ENCODE peak calls at places on chromosome 20, in four cellular contexts. H is uterus, U is esophagus squamous epithelium, Q is kidney epithelial cell. I is an unnamed sample.

GRCh38 chr20:52812231-52812847 is 159.8 kb upstream of the TSHZ2 start:
- DNase-seq in Q (no peak), H (no peak), U (no peak), I (no peak)

GRCh38 chr20:40776702-40777457 is 87.8 kb upstream of the MAFB start:
- DNase-seq in U (no peak), Q (no peak), H (no peak), I (no peak)

GRCh38 chr20:63328026-63328700 is 33.0 kb downstream of the CHRNA4 start:
- DNase-seq in H (no peak), Q (no peak), U (no peak), I (no peak)

GRCh38 chr20:41232971-41233926 is 84.3 kb downstream of the ZHX3 start:
- DNase-seq in Q (peak; percentile 73), U (no peak), H (no peak), I (no peak)

GRCh38 chr20:45229264-45230056 is 8.3 kb downstream of the SEMG2 start:
- DNase-seq in U (no peak), Q (no peak), H (no peak), I (peak; percentile 38)

GRCh38 chr20:19699132-19699971 is 58.7 kb upstream of the RIN2 start:
- DNase-seq in H (no peak), U (no peak), Q (peak; percentile 21), I (no peak)

GRCh38 chr20:5481872-5482271 is 165.1 kb upstream of the PROKR2 start:
- DNase-seq in U (no peak), Q (no peak), H (no peak), I (no peak)

GRCh38 chr20:49768204-49769124 is 44.2 kb upstream of the SLC9A8 start:
- DNase-seq in U (no peak), H (peak; percentile 60), Q (peak; percentile 89), I (no peak)

GRCh38 chr20:38885357-38885756 is 40.9 kb upstream of the FAM83D start:
- DNase-seq in U (no peak), H (no peak), Q (no peak), I (no peak)

GRCh38 chr20:1224205-1224604 is 1.6 kb upstream of the RAD21L1 start:
- DNase-seq in H (no peak), Q (no peak), U (no peak), I (no peak)

GRCh38 chr20:39298566-39299501 is 336.7 kb downstream of the DHX35 start:
- DNase-seq in Q (no peak), U (no peak), H (no peak), I (no peak)

GRCh38 chr20:22507240-22507961 is 77.0 kb downstream of the FOXA2 start:
- DNase-seq in Q (no peak), H (no peak), U (no peak), I (no peak)

GRCh38 chr20:5150226-5151076 is 23.6 kb downstream of the CDS2 start:
- DNase-seq in U (no peak), Q (no peak), H (no peak), I (no peak)

GRCh38 chr20:10329387-10330005 is 104.5 kb downstream of the MKKS start:
- DNase-seq in H (no peak), Q (no peak), U (no peak), I (no peak)

GRCh38 chr20:62850333-62850974 is 11.2 kb downstream of the TCFL5 start:
- DNase-seq in Q (no peak), U (no peak), H (no peak), I (no peak)

GRCh38 chr20:62924567-62925419 is 1.5 kb downstream of the DIDO1 start:
- DNase-seq in U (no peak), H (no peak), Q (no peak), I (no peak)

GRCh38 chr20:21393142-21393541 is 4.2 kb downstream of the NKX2-4 start:
- DNase-seq in Q (no peak), H (no peak), U (no peak), I (no peak)

GRCh38 chr20:48999890-49000870 is 45.9 kb upstream of the CSE1L start:
- DNase-seq in Q (no peak), H (no peak), U (no peak), I (no peak)

GRCh38 chr20:50519036-50519780 is 9.0 kb downstream of the PTPN1 start:
- DNase-seq in U (no peak), H (no peak), Q (no peak), I (no peak)

GRCh38 chr20:37932919-37933318 is 30.0 kb downstream of the VSTM2L start:
- DNase-seq in U (no peak), Q (no peak), H (no peak), I (no peak)

GRCh38 chr20:38751360-38751976 is 3.2 kb downstream of the ACTR5 start:
- DNase-seq in H (no peak), Q (no peak), U (no peak), I (no peak)

GRCh38 chr20:13494019-13494418 is 144.7 kb downstream of the TASP1 start:
- DNase-seq in U (no peak), H (no peak), Q (no peak), I (no peak)

GRCh38 chr20:48791666-48792071 is 36.1 kb downstream of the PREX1 start:
- DNase-seq in Q (no peak), U (no peak), H (no peak), I (no peak)

GRCh38 chr20:3681931-3682820 is at the start of gene ADAM33:
- DNase-seq in U (no peak), H (peak; percentile 84), Q (no peak), I (no peak)

GRCh38 chr20:5788385-5788895 is 38.2 kb downstream of the SHLD1 start:
- DNase-seq in U (peak; percentile 40), H (peak; percentile 55), Q (peak; percentile 56), I (peak; percentile 81)

GRCh38 chr20:48357714-48358113 is 470.1 kb downstream of the PREX1 start:
- DNase-seq in H (no peak), Q (no peak), U (no peak), I (no peak)

GRCh38 chr20:35472209-35472608 is 16.8 kb downstream of the CEP250 start:
- DNase-seq in Q (no peak), U (no peak), H (no peak), I (no peak)
- H3K36me3 ChIP-seq in Q (peaks cover 6% of the 10 kb centered on the region), U (peaks cover 99% of the 10 kb centered on the region), H (no peaks in the 10 kb centered on the region), I (peaks cover 77% of the 10 kb centered on the region)

GRCh38 chr20:36927704-36928103 is 23.8 kb downstream of the SAMHD1 start:
- DNase-seq in Q (no peak), H (no peak), U (no peak), I (no peak)

GRCh38 chr20:36926653-36927200 is 24.8 kb downstream of the SAMHD1 start:
- DNase-seq in U (no peak), H (no peak), Q (no peak), I (no peak)

GRCh38 chr20:36929290-36929689 is 22.2 kb downstream of the SAMHD1 start:
- DNase-seq in Q (no peak), U (no peak), H (no peak), I (no peak)

GRCh38 chr20:36924167-36925045 is 27.1 kb downstream of the SAMHD1 start:
- DNase-seq in H (no peak), Q (no peak), U (no peak), I (no peak)

DNA sequence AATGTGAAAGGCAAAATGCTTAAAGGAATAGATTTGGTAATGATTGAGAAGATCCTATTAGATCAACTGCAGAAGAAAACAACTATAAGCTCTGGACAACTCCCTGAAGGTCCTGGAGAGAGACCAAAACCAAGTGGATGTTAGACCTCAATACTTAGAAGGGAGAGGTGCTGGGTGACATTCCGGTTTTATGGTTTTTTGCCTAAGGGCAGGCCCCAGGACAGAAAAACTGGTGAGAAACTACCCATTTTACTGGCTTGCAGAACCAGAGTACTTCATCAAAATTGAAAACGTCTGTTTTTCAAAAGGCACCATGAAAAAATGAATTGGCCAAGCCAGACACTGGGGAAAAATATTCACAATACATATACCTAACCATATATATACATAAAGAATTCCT is 26.3 kb downstream of the SAMHD1 start:
- DNase-seq in Q (no peak), U (no peak), H (no peak), I (no peak)
- H3K36me3 ChIP-seq in Q (no peaks in the 10 kb centered on the region), U (peaks cover 100% of the 10 kb centered on the region), H (no peaks in the 10 kb centered on the region), I (peaks cover 23% of the 10 kb centered on the region)

DNA sequence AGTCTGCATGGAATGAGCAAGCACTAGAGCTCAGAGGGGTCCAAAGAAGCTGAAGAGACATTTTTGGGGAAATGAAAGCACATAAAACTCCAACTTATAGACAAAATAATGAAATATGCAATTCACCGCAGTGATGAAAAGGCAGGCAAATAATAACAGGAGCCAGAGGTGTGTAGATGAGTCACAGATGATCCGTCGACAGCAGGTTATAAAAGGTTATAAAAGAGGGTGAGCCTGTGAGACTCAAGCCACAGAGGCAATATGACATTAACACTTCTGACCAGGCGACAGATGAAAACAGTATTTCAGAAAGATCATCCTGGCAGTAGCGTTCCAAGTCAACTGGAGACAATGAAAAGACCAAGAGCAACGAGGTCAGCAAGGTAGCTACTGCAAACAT is 35.8 kb upstream of the ANKRD60 start:
- DNase-seq in U (no peak), H (no peak), Q (no peak), I (no peak)
- H3K36me3 ChIP-seq in U (peaks cover 72% of the 10 kb centered on the region), H (no peaks in the 10 kb centered on the region), Q (peaks cover 2% of the 10 kb centered on the region), I (no peaks in the 10 kb centered on the region)

GRCh38 chr20:31560094-31560899 is 44.8 kb upstream of the ID1 start:
- DNase-seq in U (peak; percentile 17), Q (no peak), H (peak; percentile 64), I (peak; percentile 71)
- H3K36me3 ChIP-seq in U (peaks cover 77% of the 10 kb centered on the region), Q (peaks cover 2% of the 10 kb centered on the region), H (no peaks in the 10 kb centered on the region), I (peaks cover 59% of the 10 kb centered on the region)

GRCh38 chr20:58678806-58679205 is 13.8 kb upstream of the NPEPL1 start:
- DNase-seq in U (no peak), H (no peak), Q (no peak), I (no peak)

GRCh38 chr20:58676161-58676560 is 16.4 kb upstream of the NPEPL1 start:
- DNase-seq in H (no peak), U (no peak), Q (no peak), I (no peak)

GRCh38 chr20:58675641-58676040 is 17.0 kb upstream of the NPEPL1 start:
- DNase-seq in U (no peak), Q (no peak), H (no peak), I (no peak)

GRCh38 chr20:58677808-58678207 is 14.8 kb upstream of the NPEPL1 start:
- DNase-seq in Q (no peak), U (no peak), H (no peak), I (no peak)

DNA sequence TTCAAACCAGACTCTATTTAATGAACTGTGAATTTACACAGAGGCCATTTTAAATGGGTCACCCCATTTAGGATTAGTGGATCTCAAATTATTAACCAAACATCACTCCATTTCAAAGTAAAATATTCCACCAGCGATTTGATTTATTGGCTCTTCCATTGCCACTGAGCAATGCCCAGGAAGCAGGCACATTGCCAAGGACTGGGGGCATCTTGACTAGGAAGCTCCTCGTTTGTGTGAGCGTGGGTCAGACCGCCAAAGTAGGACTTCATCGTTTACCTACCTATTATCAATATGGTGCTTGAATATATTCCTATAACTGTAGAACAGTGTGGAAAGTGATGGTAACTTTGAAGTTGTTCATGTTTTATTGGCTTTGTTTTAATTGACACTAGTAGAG is 15.4 kb upstream of the NPEPL1 start:
- DNase-seq in U (no peak), H (no peak), Q (no peak), I (no peak)
- H3K36me3 ChIP-seq in U (peaks cover 89% of the 10 kb centered on the region), H (no peaks in the 10 kb centered on the region), Q (no peaks in the 10 kb centered on the region), I (peaks cover 39% of the 10 kb centered on the region)

GRCh38 chr20:25437153-25437581 is 29.7 kb downstream of the GINS1 start:
- DNase-seq in U (no peak), Q (no peak), H (no peak), I (no peak)
- H3K36me3 ChIP-seq in U (no peaks in the 10 kb centered on the region), Q (no peaks in the 10 kb centered on the region), H (no peaks in the 10 kb centered on the region), I (peaks cover 55% of the 10 kb centered on the region)

GRCh38 chr20:58998656-58999055 is 8.4 kb downstream of the CTSZ start:
- DNase-seq in Q (no peak), H (no peak), U (no peak), I (no peak)
- H3K36me3 ChIP-seq in Q (peaks cover 3% of the 10 kb centered on the region), H (no peaks in the 10 kb centered on the region), U (peaks cover 97% of the 10 kb centered on the region), I (peaks cover 29% of the 10 kb centered on the region)

I was measured in WERI-Rb-1.